ENCODE peak calls at places on chromosome 4, in four cellular contexts. K, T, C and S are unnamed samples.

GRCh38 chr4:7985891-7986441 is 46.3 kb upstream of the AFAP1 start:
- DNase-seq in K (no peak), T (no peak), C (no peak), S (no peak)

GRCh38 chr4:173517781-173518371 is 12.2 kb downstream of the HAND2 start:
- DNase-seq in K (no peak), T (no peak), C (no peak), S (no peak)

GRCh38 chr4:82900016-82900334 is 560 bp upstream of the THAP9 start:
- DNase-seq in K (peak), T (no peak), C (peak), S (no peak)

GRCh38 chr4:183362916-183363542 is 40.8 kb upstream of the CLDN24 start:
- DNase-seq in K (peak), T (no peak), C (no peak), S (no peak)

GRCh38 chr4:159495515-159496236 is 392.8 kb downstream of the RAPGEF2 start:
- DNase-seq in K (no peak), T (no peak), C (no peak), S (no peak)

GRCh38 chr4:38366451-38366850 is 297.5 kb upstream of the KLF3 start:
- DNase-seq in K (no peak), T (no peak), C (no peak), S (no peak)

GRCh38 chr4:23161787-23162186 is 469.1 kb downstream of the GBA3 start:
- DNase-seq in K (no peak), T (no peak), C (no peak), S (no peak)

GRCh38 chr4:79852305-79852730 is 220.7 kb downstream of the ANTXR2 start:
- DNase-seq in K (no peak), T (no peak), C (peak), S (no peak)

GRCh38 chr4:153265311-153266047 is 61.2 kb downstream of the TRIM2 start:
- DNase-seq in K (peak), T (no peak), C (no peak), S (no peak)

GRCh38 chr4:52833941-52834525 is 28.1 kb upstream of the RASL11B start:
- DNase-seq in K (no peak), T (no peak), C (no peak), S (no peak)

GRCh38 chr4:8675383-8675782 is 82.8 kb downstream of the CPZ start:
- DNase-seq in K (peak), T (no peak), C (no peak), S (no peak)

GRCh38 chr4:158560284-158560683 is 38.6 kb downstream of the RXFP1 start:
- DNase-seq in K (no peak), T (no peak), C (no peak), S (no peak)

GRCh38 chr4:2672082-2672481 is 84.1 kb downstream of the TNIP2 start:
- DNase-seq in K (no peak), T (no peak), C (no peak), S (no peak)